ENCODE peak calls at places on chromosomes 3 and 15, in five cellular contexts. One of them, this sample, is unnamed.

GRCh38 chr15:34725565-34725964 is 29.2 kb downstream of the GJD2 start:
- DNase-seq in OCI-LY7: no peak
- DNase-seq in AG09319: no peak
- DNase-seq in sigmoid colon: no peak
- DNase-seq in dorsolateral prefrontal cortex: no peak
- DNase-seq in this sample: peak

GRCh38 chr15:69797051-69797595 is 300.6 kb downstream of the TLE3 start:
- DNase-seq in OCI-LY7: no peak
- DNase-seq in AG09319: no peak
- DNase-seq in sigmoid colon: no peak
- DNase-seq in dorsolateral prefrontal cortex: no peak
- DNase-seq in this sample: no peak

GRCh38 chr3:165206454-165207266 is 10.5 kb upstream of the SLITRK3 start:
- DNase-seq in OCI-LY7: peak
- DNase-seq in AG09319: peak
- DNase-seq in sigmoid colon: peak
- DNase-seq in dorsolateral prefrontal cortex: peak
- DNase-seq in this sample: peak

GRCh38 chr15:82663186-82663600 is 16.0 kb upstream of the CPEB1 start:
- DNase-seq in OCI-LY7: peak
- DNase-seq in AG09319: no peak
- DNase-seq in sigmoid colon: no peak
- DNase-seq in dorsolateral prefrontal cortex: no peak
- DNase-seq in this sample: no peak

GRCh38 chr3:13874891-13875290 is 5.0 kb downstream of the WNT7A start:
- DNase-seq in OCI-LY7: no peak
- DNase-seq in AG09319: no peak
- DNase-seq in sigmoid colon: no peak
- DNase-seq in dorsolateral prefrontal cortex: no peak
- DNase-seq in this sample: no peak

GRCh38 chr3:48655586-48655985 is 7.1 kb downstream of the CELSR3 start:
- DNase-seq in OCI-LY7: peak
- DNase-seq in AG09319: no peak
- DNase-seq in sigmoid colon: no peak
- DNase-seq in dorsolateral prefrontal cortex: no peak
- DNase-seq in this sample: no peak

GRCh38 chr3:126523745-126524428 is at the start of gene CHST13:
- DNase-seq in OCI-LY7: no peak
- DNase-seq in AG09319: no peak
- DNase-seq in sigmoid colon: peak
- DNase-seq in dorsolateral prefrontal cortex: no peak
- DNase-seq in this sample: no peak

GRCh38 chr3:158267015-158267414 is 157.1 kb downstream of the RSRC1 start:
- DNase-seq in OCI-LY7: peak
- DNase-seq in AG09319: no peak
- DNase-seq in sigmoid colon: no peak
- DNase-seq in dorsolateral prefrontal cortex: no peak
- DNase-seq in this sample: no peak

GRCh38 chr3:126889276-126890201 is 93.4 kb upstream of the PLXNA1 start:
- DNase-seq in OCI-LY7: no peak
- DNase-seq in AG09319: no peak
- DNase-seq in sigmoid colon: peak
- DNase-seq in dorsolateral prefrontal cortex: peak
- DNase-seq in this sample: no peak

GRCh38 chr3:104596551-104596950 is 770.2 kb upstream of the ALCAM start:
- DNase-seq in OCI-LY7: peak
- DNase-seq in AG09319: peak
- DNase-seq in sigmoid colon: no peak
- DNase-seq in dorsolateral prefrontal cortex: no peak
- DNase-seq in this sample: peak

GRCh38 chr15:34753236-34753894 is 1.4 kb downstream of the GJD2 start:
- DNase-seq in OCI-LY7: no peak
- DNase-seq in AG09319: no peak
- DNase-seq in sigmoid colon: no peak
- DNase-seq in dorsolateral prefrontal cortex: no peak
- DNase-seq in this sample: peak

GRCh38 chr3:175270199-175270837 is 411.2 kb downstream of the NAALADL2 start:
- DNase-seq in OCI-LY7: no peak
- DNase-seq in AG09319: peak
- DNase-seq in sigmoid colon: no peak
- DNase-seq in dorsolateral prefrontal cortex: no peak
- DNase-seq in this sample: peak

GRCh38 chr15:57637836-57638235 is 46.1 kb downstream of the MYZAP start:
- DNase-seq in OCI-LY7: no peak
- DNase-seq in AG09319: no peak
- DNase-seq in sigmoid colon: no peak
- DNase-seq in dorsolateral prefrontal cortex: no peak
- DNase-seq in this sample: no peak

GRCh38 chr3:13508496-13508895 is 28.4 kb downstream of the HDAC11 start:
- DNase-seq in OCI-LY7: no peak
- DNase-seq in AG09319: no peak
- DNase-seq in sigmoid colon: no peak
- DNase-seq in dorsolateral prefrontal cortex: no peak
- DNase-seq in this sample: no peak

GRCh38 chr3:4406746-4407568 is 60.1 kb downstream of the SUMF1 start:
- DNase-seq in OCI-LY7: no peak
- DNase-seq in AG09319: no peak
- DNase-seq in sigmoid colon: no peak
- DNase-seq in dorsolateral prefrontal cortex: no peak
- DNase-seq in this sample: no peak

GRCh38 chr3:23256741-23257435 is 53.8 kb downstream of the UBE2E2 start:
- DNase-seq in OCI-LY7: no peak
- DNase-seq in AG09319: no peak
- DNase-seq in sigmoid colon: no peak
- DNase-seq in dorsolateral prefrontal cortex: no peak
- DNase-seq in this sample: no peak

GRCh38 chr3:23712656-23713559 is 92.8 kb upstream of the UBE2E1 start:
- DNase-seq in OCI-LY7: no peak
- DNase-seq in AG09319: peak
- DNase-seq in sigmoid colon: peak
- DNase-seq in dorsolateral prefrontal cortex: peak
- DNase-seq in this sample: peak

GRCh38 chr3:149547954-149548728 is 73.6 kb downstream of the TM4SF4 start:
- DNase-seq in OCI-LY7: no peak
- DNase-seq in AG09319: peak
- DNase-seq in sigmoid colon: peak
- DNase-seq in dorsolateral prefrontal cortex: no peak
- DNase-seq in this sample: peak

GRCh38 chr3:45944830-45945620 is 1.8 kb downstream of the CXCR6 start:
- DNase-seq in OCI-LY7: no peak
- DNase-seq in AG09319: no peak
- DNase-seq in sigmoid colon: peak
- DNase-seq in dorsolateral prefrontal cortex: no peak
- DNase-seq in this sample: no peak

GRCh38 chr3:107431298-107432012 is 54.2 kb downstream of the CCDC54 start:
- DNase-seq in OCI-LY7: peak
- DNase-seq in AG09319: no peak
- DNase-seq in sigmoid colon: peak
- DNase-seq in dorsolateral prefrontal cortex: peak
- DNase-seq in this sample: peak

GRCh38 chr3:158718490-158719170 is 13.6 kb downstream of the RARRES1 start:
- DNase-seq in OCI-LY7: no peak
- DNase-seq in AG09319: peak
- DNase-seq in sigmoid colon: no peak
- DNase-seq in dorsolateral prefrontal cortex: no peak
- DNase-seq in this sample: peak

GRCh38 chr3:100562224-100562857 is 47.1 kb upstream of the ADGRG7 start:
- DNase-seq in OCI-LY7: no peak
- DNase-seq in AG09319: no peak
- DNase-seq in sigmoid colon: no peak
- DNase-seq in dorsolateral prefrontal cortex: no peak
- DNase-seq in this sample: no peak

GRCh38 chr3:76523337-76523736 is 516.6 kb upstream of the ROBO2 start:
- DNase-seq in OCI-LY7: no peak
- DNase-seq in AG09319: no peak
- DNase-seq in sigmoid colon: no peak
- DNase-seq in dorsolateral prefrontal cortex: no peak
- DNase-seq in this sample: no peak

GRCh38 chr3:77871436-77871835 is 831.5 kb downstream of the ROBO2 start:
- DNase-seq in OCI-LY7: no peak
- DNase-seq in AG09319: no peak
- DNase-seq in sigmoid colon: no peak
- DNase-seq in dorsolateral prefrontal cortex: no peak
- DNase-seq in this sample: no peak

GRCh38 chr3:127207727-127208482 is 15.0 kb downstream of the PRR23E start:
- DNase-seq in OCI-LY7: no peak
- DNase-seq in AG09319: no peak
- DNase-seq in sigmoid colon: no peak
- DNase-seq in dorsolateral prefrontal cortex: no peak
- DNase-seq in this sample: no peak

GRCh38 chr15:69531302-69532027 is 78.8 kb downstream of the RPLP1 start:
- DNase-seq in OCI-LY7: no peak
- DNase-seq in AG09319: no peak
- DNase-seq in sigmoid colon: no peak
- DNase-seq in dorsolateral prefrontal cortex: no peak
- DNase-seq in this sample: no peak

GRCh38 chr15:36356511-36356910 is 222.9 kb upstream of the CDIN1 start:
- DNase-seq in OCI-LY7: no peak
- DNase-seq in AG09319: no peak
- DNase-seq in sigmoid colon: no peak
- DNase-seq in dorsolateral prefrontal cortex: no peak
- DNase-seq in this sample: no peak

GRCh38 chr3:194069421-194070219 is 66.3 kb upstream of the HES1 start:
- DNase-seq in OCI-LY7: no peak
- DNase-seq in AG09319: no peak
- DNase-seq in sigmoid colon: no peak
- DNase-seq in dorsolateral prefrontal cortex: no peak
- DNase-seq in this sample: no peak

GRCh38 chr3:40719660-40720287 is 195.0 kb downstream of the ZNF621 start:
- DNase-seq in OCI-LY7: no peak
- DNase-seq in AG09319: no peak
- DNase-seq in sigmoid colon: no peak
- DNase-seq in dorsolateral prefrontal cortex: no peak
- DNase-seq in this sample: no peak
- TF ChIP-seq CTCF in OCI-LY7: peak
- TF ChIP-seq CTCF in AG09319: no peak
- TF ChIP-seq CTCF in sigmoid colon: no peak
- TF ChIP-seq CTCF in dorsolateral prefrontal cortex: peak
- TF ChIP-seq CTCF in this sample: no peak

GRCh38 chr3:176661432-176661964 is 535.8 kb downstream of the TBL1XR1 start:
- DNase-seq in OCI-LY7: no peak
- DNase-seq in AG09319: no peak
- DNase-seq in sigmoid colon: no peak
- DNase-seq in dorsolateral prefrontal cortex: no peak
- DNase-seq in this sample: no peak

GRCh38 chr3:176663376-176663775 is 533.9 kb downstream of the TBL1XR1 start:
- DNase-seq in OCI-LY7: no peak
- DNase-seq in AG09319: no peak
- DNase-seq in sigmoid colon: no peak
- DNase-seq in dorsolateral prefrontal cortex: no peak
- DNase-seq in this sample: no peak

GRCh38 chr3:176663819-176664218 is 533.5 kb downstream of the TBL1XR1 start:
- DNase-seq in OCI-LY7: peak
- DNase-seq in AG09319: peak
- DNase-seq in sigmoid colon: no peak
- DNase-seq in dorsolateral prefrontal cortex: no peak
- DNase-seq in this sample: peak
- TF ChIP-seq CTCF in OCI-LY7: peak
- TF ChIP-seq CTCF in AG09319: peak
- TF ChIP-seq CTCF in sigmoid colon: no peak
- TF ChIP-seq CTCF in dorsolateral prefrontal cortex: peak
- TF ChIP-seq CTCF in this sample: peak

GRCh38 chr15:60674704-60675405 is 195.9 kb upstream of the ICE2 start:
- DNase-seq in OCI-LY7: no peak
- DNase-seq in AG09319: no peak
- DNase-seq in sigmoid colon: no peak
- DNase-seq in dorsolateral prefrontal cortex: no peak
- DNase-seq in this sample: peak

GRCh38 chr15:60673156-60673555 is 194.2 kb upstream of the ICE2 start:
- DNase-seq in OCI-LY7: no peak
- DNase-seq in AG09319: no peak
- DNase-seq in sigmoid colon: no peak
- DNase-seq in dorsolateral prefrontal cortex: no peak
- DNase-seq in this sample: no peak

GRCh38 chr15:60669351-60669750 is 190.4 kb upstream of the ICE2 start:
- DNase-seq in OCI-LY7: no peak
- DNase-seq in AG09319: no peak
- DNase-seq in sigmoid colon: no peak
- DNase-seq in dorsolateral prefrontal cortex: no peak
- DNase-seq in this sample: no peak

GRCh38 chr15:60673918-60674558 is 195.1 kb upstream of the ICE2 start:
- DNase-seq in OCI-LY7: no peak
- DNase-seq in AG09319: peak
- DNase-seq in sigmoid colon: peak
- DNase-seq in dorsolateral prefrontal cortex: no peak
- DNase-seq in this sample: peak

DNA sequence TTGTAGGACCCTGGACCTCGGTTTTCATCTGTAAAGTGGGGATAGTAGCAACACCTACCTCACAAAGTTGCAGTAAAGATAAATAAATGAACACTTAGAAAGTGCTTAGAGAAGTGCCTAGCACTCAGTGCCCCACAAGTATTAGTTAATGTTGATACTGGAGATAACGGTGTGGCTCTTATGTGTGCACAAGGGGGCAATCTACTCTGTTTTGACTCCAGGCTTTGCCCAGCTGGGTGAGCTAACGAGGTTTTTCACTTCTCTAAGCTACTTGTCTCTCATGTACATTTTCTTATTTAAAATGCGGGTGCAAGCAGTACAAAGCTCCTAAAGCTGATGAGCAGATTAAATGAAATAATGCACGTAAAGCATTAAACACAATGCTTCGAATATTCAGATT is 193.5 kb upstream of the ICE2 start:
- DNase-seq in OCI-LY7: no peak
- DNase-seq in AG09319: no peak
- DNase-seq in sigmoid colon: no peak
- DNase-seq in dorsolateral prefrontal cortex: no peak
- DNase-seq in this sample: no peak
- TF ChIP-seq CTCF in OCI-LY7: peak
- TF ChIP-seq CTCF in AG09319: no peak
- TF ChIP-seq CTCF in sigmoid colon: no peak
- TF ChIP-seq CTCF in dorsolateral prefrontal cortex: no peak
- TF ChIP-seq CTCF in this sample: no peak

DNA sequence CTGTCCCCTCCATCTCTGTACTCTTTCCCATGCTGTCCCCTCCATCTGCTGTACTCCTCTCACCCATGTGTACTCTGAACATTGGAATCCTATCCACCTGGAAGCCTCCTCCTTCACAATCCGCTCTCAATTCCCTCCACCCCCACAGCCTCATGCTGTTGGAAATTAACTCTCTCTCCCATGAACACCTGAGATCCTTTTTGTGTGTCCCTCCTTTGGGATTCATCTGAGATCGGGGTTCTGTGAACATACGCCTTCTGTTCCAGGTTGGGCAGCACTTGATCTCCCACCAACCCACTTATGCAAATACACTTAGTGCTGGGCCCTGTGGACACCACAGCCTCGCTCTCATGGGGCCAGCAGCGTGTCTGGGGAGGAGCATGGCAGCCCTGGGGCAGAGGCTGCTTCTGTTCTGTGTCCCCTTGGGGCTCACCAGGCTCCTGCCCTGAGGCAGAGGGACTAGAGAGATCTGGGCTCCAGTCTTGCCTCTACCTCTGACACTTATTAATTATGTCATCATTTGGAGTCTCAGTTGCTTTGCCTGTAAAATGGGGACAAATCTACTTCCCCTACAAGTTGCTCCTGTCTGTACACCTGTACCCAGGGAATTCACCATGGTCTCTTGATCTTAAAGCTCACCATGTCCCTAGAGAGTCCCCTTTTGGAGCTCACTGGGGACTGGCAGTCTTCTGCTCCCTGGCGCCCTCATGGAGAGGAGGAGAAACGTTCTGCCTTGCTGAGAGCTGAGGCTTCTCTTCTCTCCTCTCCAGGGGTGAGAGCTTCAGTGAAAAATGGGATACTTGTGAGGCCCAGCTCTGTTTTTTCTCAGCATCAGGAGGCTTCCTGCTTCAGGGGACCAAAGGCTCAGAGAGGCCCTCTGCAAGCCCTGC is 42.7 kb downstream of the ITGA11 start:
- DNase-seq in OCI-LY7: no peak
- DNase-seq in AG09319: no peak
- DNase-seq in sigmoid colon: peak
- DNase-seq in dorsolateral prefrontal cortex: no peak
- DNase-seq in this sample: no peak
- TF ChIP-seq CTCF in OCI-LY7: no peak
- TF ChIP-seq CTCF in AG09319: no peak
- TF ChIP-seq CTCF in sigmoid colon: no peak
- TF ChIP-seq CTCF in dorsolateral prefrontal cortex: no peak
- TF ChIP-seq CTCF in this sample: peak

This sample was measured in HFFc6.